ENCODE peak calls at places on chromosomes 7 and 10, in ten cellular contexts. P is testis, L is RWPE1, F is right cardiac atrium, U is substantia nigra, B is tibial nerve, X is endodermal cell, J is ovary, T is pancreas, K is endothelial cell of umbilical vein. V is an unnamed sample.
A peak's percentile ranks its signal among the peaks of the same experiment; 100 is the strongest.

GRCh38 chr7:574661-575395 is 55.2 kb upstream of the PDGFA start:
- DNase-seq in U (no peak), J (no peak), T (no peak), L (no peak), F (no peak), B (no peak), X (no peak), K (no peak), P (no peak), V (no peak)

GRCh38 chr7:128446306-128446705 is 9.4 kb upstream of the HILPDA start:
- DNase-seq in X (no peak), L (no peak), U (peak; percentile 20), F (peak; percentile 28), T (no peak), K (no peak), J (no peak), B (no peak), P (peak; percentile 59), V (no peak)

GRCh38 chr7:20624666-20625385 is 9.4 kb downstream of the ABCB5 start:
- DNase-seq in F (no peak), U (no peak), X (no peak), T (no peak), K (no peak), J (no peak), L (no peak), P (no peak), B (no peak), V (peak; percentile 35)

GRCh38 chr10:100562008-100562672 is 26.4 kb downstream of the HIF1AN start:
- DNase-seq in P (peak; percentile 86), T (peak; percentile 65), J (peak; percentile 52), B (peak; percentile 13), U (peak; percentile 51), L (peak; percentile 92), K (peak; percentile 51), F (peak; percentile 62), X (peak; percentile 88), V (peak; percentile 67)

GRCh38 chr7:138170959-138171703 is 94.9 kb downstream of the AKR1D1 start:
- DNase-seq in K (no peak), J (no peak), U (no peak), L (no peak), X (no peak), F (no peak), T (no peak), B (no peak), P (no peak), V (no peak)

GRCh38 chr7:2072042-2072441 is 160.7 kb downstream of the MAD1L1 start:
- DNase-seq in X (no peak), T (no peak), P (no peak), F (no peak), K (no peak), J (no peak), U (no peak), B (no peak), L (no peak), V (no peak)

GRCh38 chr7:80478683-80479082 is 33.2 kb downstream of the GNAT3 start:
- DNase-seq in B (no peak), L (peak; percentile 42), P (no peak), F (no peak), K (no peak), X (no peak), J (no peak), U (no peak), T (no peak), V (no peak)

GRCh38 chr7:49980414-49980813 is 112.6 kb downstream of the ZPBP start:
- DNase-seq in X (no peak), L (no peak), P (no peak), B (no peak), K (no peak), T (no peak), J (no peak), F (no peak), U (no peak), V (no peak)

GRCh38 chr7:115911466-115911865 is 119.1 kb downstream of the TFEC start:
- DNase-seq in L (no peak), U (no peak), K (no peak), P (no peak), B (no peak), F (no peak), J (no peak), T (no peak), X (no peak), V (no peak)

GRCh38 chr7:97011536-97012292 is 6.4 kb downstream of the DLX6 start:
- DNase-seq in X (no peak), T (no peak), K (no peak), U (no peak), P (no peak), J (no peak), L (no peak), F (no peak), B (no peak), V (no peak)

GRCh38 chr7:97013025-97013424 is 7.7 kb downstream of the DLX6 start:
- DNase-seq in X (peak; percentile 70), B (no peak), F (no peak), T (no peak), L (no peak), U (no peak), P (no peak), K (no peak), J (no peak), V (peak; percentile 59)

GRCh38 chr7:97013555-97013954 is 8.2 kb downstream of the DLX6 start:
- DNase-seq in P (no peak), F (no peak), X (no peak), B (no peak), U (no peak), K (no peak), T (no peak), L (no peak), J (no peak), V (no peak)

GRCh38 chr7:97011104-97011503 is 5.8 kb downstream of the DLX6 start:
- DNase-seq in L (no peak), U (no peak), P (no peak), F (no peak), X (no peak), K (no peak), T (no peak), B (no peak), J (no peak), V (no peak)

GRCh38 chr7:97012293-97013005 is 7.1 kb downstream of the DLX6 start:
- DNase-seq in K (no peak), F (no peak), U (no peak), J (no peak), B (no peak), T (no peak), L (no peak), X (peak; percentile 72), P (no peak), V (peak; percentile 54)
- H3K27ac ChIP-seq in K (no peak overlapping the region), F (no peak overlapping the region), U (no peak overlapping the region), J (no peak overlapping the region), B (no peak overlapping the region), T (no peak overlapping the region), L (no peak overlapping the region), X (no peak overlapping the region), P (no peak overlapping the region), V (no peak overlapping the region)

DNA sequence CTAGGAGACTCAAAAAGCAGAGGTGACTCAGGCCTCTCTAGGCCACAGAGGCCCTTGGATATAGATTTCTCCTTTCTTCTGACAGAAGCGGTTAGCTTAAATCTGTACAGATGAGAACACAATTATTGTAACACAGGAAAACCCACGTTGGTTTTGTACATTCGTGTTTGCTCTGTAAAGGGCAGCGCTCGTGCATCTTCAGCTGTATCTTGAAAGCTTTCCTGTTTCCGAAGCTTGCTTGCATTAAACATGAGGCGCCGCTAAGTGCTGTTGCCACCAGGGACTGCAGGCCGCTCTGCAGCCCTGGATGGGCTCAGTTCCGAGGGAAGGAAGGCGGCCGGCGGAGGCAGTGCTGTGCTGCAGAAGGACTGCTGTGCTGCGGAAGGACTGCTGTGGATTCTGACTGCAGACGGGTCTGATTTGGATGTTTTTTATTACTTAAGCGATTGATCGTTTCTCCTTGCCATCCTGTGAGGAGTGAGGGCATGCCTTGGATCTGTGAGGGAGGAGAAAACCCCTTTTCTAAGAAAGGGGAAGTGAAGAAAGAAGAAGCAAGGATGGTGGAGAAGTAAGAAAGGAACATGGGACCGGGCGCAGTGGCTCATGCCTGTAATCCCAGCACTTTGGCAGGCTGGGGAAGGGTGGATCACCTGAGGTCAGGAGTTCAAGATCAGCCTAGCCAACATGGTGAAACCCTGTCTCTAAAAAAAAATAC is 53.4 kb downstream of the FHIP2A start:
- DNase-seq in T (no peak), P (peak; percentile 30), F (peak; percentile 36), L (no peak), U (no peak), J (no peak), B (no peak), X (peak; percentile 91), K (no peak), V (peak; percentile 85)
- H3K27ac ChIP-seq in T (no peak overlapping the region), P (no peak overlapping the region), F (no peak overlapping the region), L (no peak overlapping the region), U (no peak overlapping the region), J (no peak overlapping the region), B (no peak overlapping the region), X (no peak overlapping the region), K (no peak overlapping the region), V (no peak overlapping the region)

GRCh38 chr10:95261926-95262325 is 28.9 kb downstream of the PDLIM1 start:
- DNase-seq in K (no peak), L (no peak), U (no peak), P (no peak), J (no peak), T (no peak), X (no peak), F (no peak), B (no peak), V (no peak)

GRCh38 chr10:95263864-95264226 is 27.0 kb downstream of the PDLIM1 start:
- DNase-seq in J (no peak), K (no peak), B (no peak), F (no peak), U (no peak), T (no peak), L (no peak), P (no peak), X (no peak), V (no peak)

GRCh38 chr10:95264227-95265051 is 26.4 kb downstream of the PDLIM1 start:
- DNase-seq in K (no peak), P (no peak), J (no peak), U (no peak), T (no peak), X (peak; percentile 79), F (no peak), L (peak; percentile 75), B (no peak), V (peak; percentile 73)

GRCh38 chr10:95260909-95261552 is 29.8 kb downstream of the PDLIM1 start:
- DNase-seq in T (no peak), F (no peak), X (no peak), J (no peak), K (no peak), B (no peak), U (no peak), P (no peak), L (no peak), V (no peak)

GRCh38 chr10:95262763-95263518 is 27.9 kb downstream of the PDLIM1 start:
- DNase-seq in B (no peak), U (no peak), K (no peak), P (no peak), F (no peak), X (no peak), T (no peak), L (no peak), J (no peak), V (no peak)
- H3K27ac ChIP-seq in B (no peak overlapping the region), U (no peak overlapping the region), K (no peak overlapping the region), P (no peak overlapping the region), F (no peak overlapping the region), X (no peak overlapping the region), T (no peak overlapping the region), L (peak overlapping the region; percentile 57), J (no peak overlapping the region), V (no peak overlapping the region)

GRCh38 chr10:77390481-77390891 is 247.1 kb downstream of the KCNMA1 start:
- DNase-seq in P (no peak), L (no peak), F (no peak), B (no peak), X (peak; percentile 44), T (peak; percentile 57), K (no peak), J (no peak), U (no peak), V (no peak)
- H3K27ac ChIP-seq in P (no peak overlapping the region), L (peak overlapping the region; percentile 96), F (no peak overlapping the region), B (no peak overlapping the region), X (no peak overlapping the region), T (peak overlapping the region; percentile 55), K (peak overlapping the region; percentile 19), J (no peak overlapping the region), U (no peak overlapping the region), V (no peak overlapping the region)